ENCODE peak calls at places on chromosome 1, in six cellular contexts. T is IMR-90, K is neuronal stem cell, I is H9, C is trophoblast cell, H is H1. J is an unnamed sample.

GRCh38 chr1:248807067-248807737 is 18.5 kb downstream of the SH3BP5L start:
- DNase-seq in T (peak), K (peak), I (peak), C (peak), H (peak), J (peak)

GRCh38 chr1:164479242-164479641 is 79.7 kb upstream of the PBX1 start:
- DNase-seq in T (no peak), K (no peak), I (no peak), C (no peak), H (no peak), J (no peak)

GRCh38 chr1:6519935-6520621 is 28.6 kb upstream of the PLEKHG5 start:
- DNase-seq in T (peak), K (peak), I (peak), C (peak), H (peak), J (peak)

GRCh38 chr1:79478728-79479373 is 472.3 kb upstream of the ADGRL4 start:
- DNase-seq in T (no peak), K (no peak), I (no peak), C (no peak), H (no peak), J (no peak)

GRCh38 chr1:59393211-59394180 is 96.6 kb downstream of the FGGY start:
- DNase-seq in T (peak), K (no peak), I (no peak), C (no peak), H (no peak), J (peak)

GRCh38 chr1:17531343-17531681 is 8.2 kb upstream of the ARHGEF10L start:
- DNase-seq in T (no peak), K (no peak), I (no peak), C (no peak), H (no peak), J (no peak)

GRCh38 chr1:245822997-245823396 is 668.2 kb downstream of the KIF26B start:
- DNase-seq in T (peak), K (no peak), I (no peak), C (peak), H (no peak), J (peak)

GRCh38 chr1:204130989-204131892 is 20.6 kb downstream of the ETNK2 start:
- DNase-seq in T (peak), K (no peak), I (no peak), C (peak), H (no peak), J (peak)

GRCh38 chr1:224700915-224701531 is 84.9 kb downstream of the CNIH3 start:
- DNase-seq in T (peak), K (peak), I (peak), C (no peak), H (peak), J (peak)

GRCh38 chr1:159993911-159994310 is 37.9 kb downstream of the PIGM start:
- DNase-seq in T (no peak), K (no peak), I (no peak), C (no peak), H (no peak), J (no peak)

GRCh38 chr1:38394303-38394702 is 347.7 kb upstream of the POU3F1 start:
- DNase-seq in T (no peak), K (no peak), I (no peak), C (no peak), H (no peak), J (no peak)

GRCh38 chr1:47940779-47941178 is 56.4 kb downstream of the TRABD2B start:
- DNase-seq in T (no peak), K (no peak), I (no peak), C (no peak), H (peak), J (no peak)

GRCh38 chr1:72023063-72023647 is 259.2 kb downstream of the NEGR1 start:
- DNase-seq in T (no peak), K (no peak), I (no peak), C (no peak), H (no peak), J (no peak)
- H4K91ac ChIP-seq in T (no peak), K (no peak), I (no peak), C (no peak), H (peak), J (no peak)

GRCh38 chr1:39895096-39895495 is 6.6 kb downstream of the MYCL start:
- DNase-seq in T (no peak), K (no peak), I (no peak), C (peak), H (no peak), J (no peak)
- H3K27ac ChIP-seq in T (no peak), K (no peak), I (no peak), C (no peak), H (no peak), J (no peak)

DNA sequence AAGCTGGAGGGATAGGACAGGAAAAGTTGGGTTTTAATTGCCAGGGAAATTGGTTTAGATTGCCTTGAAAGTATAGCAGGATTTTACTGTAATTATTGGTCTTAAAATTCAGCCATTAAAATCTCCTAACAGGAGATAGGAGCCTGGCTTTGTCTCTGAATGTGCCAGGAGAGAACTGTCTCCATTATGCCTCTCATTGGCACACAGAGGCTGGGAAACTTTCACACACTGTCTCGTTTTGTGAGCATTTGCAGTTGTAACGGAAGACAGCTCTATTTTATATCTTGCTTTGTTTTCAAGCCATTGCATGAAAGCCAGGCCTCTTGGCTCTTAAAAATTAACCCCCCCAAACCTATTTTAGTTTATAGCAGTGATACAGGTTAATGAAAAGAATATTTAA is 12.5 kb downstream of the DNAJC6 start:
- DNase-seq in T (no peak), K (no peak), I (no peak), C (no peak), H (no peak), J (no peak)
- H4K91ac ChIP-seq in T (no peak), K (no peak), I (no peak), C (no peak), H (no peak), J (no peak)

GRCh38 chr1:148263128-148263905 is 111.2 kb upstream of the NBPF11 start:
- DNase-seq in T (peak), K (peak), I (peak), C (peak), H (peak), J (peak)

GRCh38 chr1:148264374-148265276 is 112.5 kb upstream of the NBPF11 start:
- DNase-seq in T (peak), K (peak), I (peak), C (peak), H (peak), J (peak)

DNA sequence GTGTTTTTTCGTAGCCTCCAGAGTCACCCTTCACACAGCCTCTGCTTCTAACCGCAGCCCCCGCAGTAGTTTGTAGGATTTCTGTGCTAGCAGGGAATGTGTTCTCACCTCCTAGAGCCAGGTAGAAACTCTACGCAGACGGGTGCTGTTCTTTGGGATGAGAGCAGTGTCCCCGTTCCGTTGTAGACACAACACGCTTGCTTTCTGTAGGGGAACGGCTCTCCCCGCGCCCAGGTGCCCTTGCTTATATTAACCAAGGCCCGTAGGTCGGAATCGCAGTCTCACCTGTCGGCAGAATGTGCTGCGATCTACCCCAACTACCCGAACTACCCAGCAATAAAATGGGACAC is 111.8 kb upstream of the NBPF11 start:
- DNase-seq in T (no peak), K (no peak), I (no peak), C (no peak), H (peak), J (no peak)
- H3K27ac ChIP-seq in T (no peak), K (peak), I (peak), C (peak), H (peak), J (no peak)